ENCODE peak calls at places on chromosomes 4 and X, in six cellular contexts. One of them, this sample, is unnamed.
A peak's percentile ranks its signal among the peaks of the same experiment; 100 is the strongest.

GRCh38 chrX:115018040-115018647 is 728 bp upstream of the IL13RA2 start:
- DNase-seq in keratinocyte: no peak
- DNase-seq in transverse colon: no peak
- DNase-seq in neural progenitor cell: peak; percentile 47
- DNase-seq in A549: no peak
- DNase-seq in coronary artery: no peak
- DNase-seq in this sample: no peak

GRCh38 chrX:141175786-141176185 is 1.1 kb downstream of the LDOC1 start:
- DNase-seq in keratinocyte: no peak
- DNase-seq in neural progenitor cell: no peak
- DNase-seq in A549: no peak
- DNase-seq in transverse colon: no peak
- DNase-seq in coronary artery: no peak
- DNase-seq in this sample: no peak

GRCh38 chr4:169398294-169398693 is 127.5 kb upstream of the SH3RF1 start:
- DNase-seq in coronary artery: no peak
- DNase-seq in neural progenitor cell: no peak
- DNase-seq in A549: no peak
- DNase-seq in keratinocyte: no peak
- DNase-seq in transverse colon: no peak
- DNase-seq in this sample: no peak

GRCh38 chr4:99586747-99587146 is 12.1 kb downstream of the MTTP start:
- DNase-seq in neural progenitor cell: no peak
- DNase-seq in A549: no peak
- DNase-seq in keratinocyte: no peak
- DNase-seq in coronary artery: no peak
- DNase-seq in transverse colon: no peak
- DNase-seq in this sample: no peak

GRCh38 chr4:185925910-185926360 is 113.9 kb upstream of the SORBS2 start:
- DNase-seq in transverse colon: no peak
- DNase-seq in neural progenitor cell: peak; percentile 47
- DNase-seq in A549: no peak
- DNase-seq in coronary artery: no peak
- DNase-seq in keratinocyte: no peak
- DNase-seq in this sample: no peak

GRCh38 chrX:154131955-154132354 is 12.1 kb upstream of the OPN1LW start:
- DNase-seq in neural progenitor cell: no peak
- DNase-seq in A549: no peak
- DNase-seq in transverse colon: no peak
- DNase-seq in keratinocyte: no peak
- DNase-seq in coronary artery: no peak
- DNase-seq in this sample: no peak

GRCh38 chrX:82591421-82591820 is 916.7 kb upstream of the POU3F4 start:
- DNase-seq in coronary artery: no peak
- DNase-seq in A549: no peak
- DNase-seq in neural progenitor cell: no peak
- DNase-seq in transverse colon: no peak
- DNase-seq in keratinocyte: no peak
- DNase-seq in this sample: no peak

GRCh38 chr4:38565271-38566199 is 98.5 kb upstream of the KLF3 start:
- DNase-seq in coronary artery: no peak
- DNase-seq in A549: no peak
- DNase-seq in neural progenitor cell: no peak
- DNase-seq in transverse colon: peak; percentile 25
- DNase-seq in keratinocyte: peak; percentile 45
- DNase-seq in this sample: peak; percentile 68

GRCh38 chrX:155938132-155938531 is 57.0 kb downstream of the VAMP7 start:
- DNase-seq in transverse colon: no peak
- DNase-seq in coronary artery: no peak
- DNase-seq in A549: no peak
- DNase-seq in neural progenitor cell: no peak
- DNase-seq in keratinocyte: no peak
- DNase-seq in this sample: no peak

GRCh38 chrX:12950851-12951589 is 23.9 kb upstream of the TMSB4X start:
- DNase-seq in transverse colon: peak; percentile 63
- DNase-seq in neural progenitor cell: peak; percentile 74
- DNase-seq in keratinocyte: no peak
- DNase-seq in coronary artery: no peak
- DNase-seq in A549: peak; percentile 78
- DNase-seq in this sample: no peak

GRCh38 chr4:124940387-124940786 is 227.9 kb upstream of the ANKRD50 start:
- DNase-seq in coronary artery: no peak
- DNase-seq in transverse colon: no peak
- DNase-seq in neural progenitor cell: no peak
- DNase-seq in A549: no peak
- DNase-seq in keratinocyte: peak; percentile 73
- DNase-seq in this sample: no peak

GRCh38 chr4:185134176-185134869 is 8.7 kb upstream of the SLC25A4 start:
- DNase-seq in neural progenitor cell: peak; percentile 67
- DNase-seq in transverse colon: no peak
- DNase-seq in A549: peak; percentile 47
- DNase-seq in keratinocyte: no peak
- DNase-seq in coronary artery: no peak
- DNase-seq in this sample: peak; percentile 90

GRCh38 chrX:16114640-16115039 is 8.7 kb upstream of the GRPR start:
- DNase-seq in neural progenitor cell: no peak
- DNase-seq in A549: no peak
- DNase-seq in transverse colon: no peak
- DNase-seq in keratinocyte: no peak
- DNase-seq in coronary artery: no peak
- DNase-seq in this sample: no peak

GRCh38 chrX:119343856-119344255 is 55.3 kb upstream of the SLC25A43 start:
- DNase-seq in coronary artery: no peak
- DNase-seq in A549: no peak
- DNase-seq in neural progenitor cell: no peak
- DNase-seq in keratinocyte: no peak
- DNase-seq in transverse colon: peak; percentile 32
- DNase-seq in this sample: no peak

GRCh38 chr4:177105526-177105925 is 204.1 kb upstream of the NEIL3 start:
- DNase-seq in keratinocyte: no peak
- DNase-seq in transverse colon: no peak
- DNase-seq in A549: no peak
- DNase-seq in neural progenitor cell: no peak
- DNase-seq in coronary artery: no peak
- DNase-seq in this sample: no peak

GRCh38 chrX:48649109-48649508 is 34.5 kb upstream of the WAS start:
- DNase-seq in transverse colon: no peak
- DNase-seq in coronary artery: no peak
- DNase-seq in A549: no peak
- DNase-seq in neural progenitor cell: no peak
- DNase-seq in keratinocyte: no peak
- DNase-seq in this sample: no peak

GRCh38 chr4:127006509-127006908 is 626.2 kb upstream of the INTU start:
- DNase-seq in transverse colon: no peak
- DNase-seq in A549: no peak
- DNase-seq in keratinocyte: no peak
- DNase-seq in neural progenitor cell: no peak
- DNase-seq in coronary artery: no peak
- DNase-seq in this sample: no peak

GRCh38 chr4:77072195-77072753 is 3.5 kb downstream of the CCNI start:
- DNase-seq in A549: no peak
- DNase-seq in neural progenitor cell: no peak
- DNase-seq in keratinocyte: peak; percentile 58
- DNase-seq in transverse colon: no peak
- DNase-seq in coronary artery: no peak
- DNase-seq in this sample: no peak

GRCh38 chr4:38013461-38014366 is 53.5 kb downstream of the PTTG2 start:
- DNase-seq in coronary artery: no peak
- DNase-seq in keratinocyte: no peak
- DNase-seq in A549: no peak
- DNase-seq in neural progenitor cell: no peak
- DNase-seq in transverse colon: no peak
- DNase-seq in this sample: peak; percentile 86

GRCh38 chr4:70925899-70926635 is 23.9 kb downstream of the MOB1B start:
- DNase-seq in keratinocyte: no peak
- DNase-seq in coronary artery: no peak
- DNase-seq in transverse colon: no peak
- DNase-seq in neural progenitor cell: no peak
- DNase-seq in A549: no peak
- DNase-seq in this sample: no peak

GRCh38 chrX:4550018-4550417 is 836.6 kb upstream of the PRKX start:
- DNase-seq in coronary artery: no peak
- DNase-seq in neural progenitor cell: no peak
- DNase-seq in keratinocyte: no peak
- DNase-seq in A549: no peak
- DNase-seq in transverse colon: no peak
- DNase-seq in this sample: no peak

GRCh38 chr4:20172070-20172760 is 79.5 kb upstream of the SLIT2 start:
- DNase-seq in neural progenitor cell: no peak
- DNase-seq in A549: no peak
- DNase-seq in coronary artery: no peak
- DNase-seq in transverse colon: no peak
- DNase-seq in keratinocyte: no peak
- DNase-seq in this sample: peak; percentile 46

GRCh38 chrX:10175317-10175871 is 18.6 kb downstream of the CLCN4 start:
- DNase-seq in keratinocyte: no peak
- DNase-seq in transverse colon: no peak
- DNase-seq in neural progenitor cell: no peak
- DNase-seq in A549: no peak
- DNase-seq in coronary artery: no peak
- DNase-seq in this sample: peak; percentile 84

GRCh38 chr4:26056406-26056805 is 142.4 kb downstream of the SMIM20 start:
- DNase-seq in neural progenitor cell: no peak
- DNase-seq in keratinocyte: no peak
- DNase-seq in A549: no peak
- DNase-seq in coronary artery: no peak
- DNase-seq in transverse colon: no peak
- DNase-seq in this sample: no peak

GRCh38 chr4:54281060-54281781 is 52.1 kb downstream of the PDGFRA start:
- DNase-seq in neural progenitor cell: no peak
- DNase-seq in keratinocyte: no peak
- DNase-seq in transverse colon: peak; percentile 29
- DNase-seq in A549: no peak
- DNase-seq in coronary artery: peak; percentile 93
- DNase-seq in this sample: peak; percentile 79

GRCh38 chrX:24371391-24371972 is 11.0 kb downstream of the SUPT20HL1 start:
- DNase-seq in transverse colon: peak; percentile 60
- DNase-seq in keratinocyte: peak; percentile 11
- DNase-seq in neural progenitor cell: peak; percentile 90
- DNase-seq in coronary artery: no peak
- DNase-seq in A549: peak; percentile 37
- DNase-seq in this sample: peak; percentile 88

GRCh38 chrX:113675278-113675677 is 834.6 kb upstream of the AMOT start:
- DNase-seq in transverse colon: no peak
- DNase-seq in coronary artery: no peak
- DNase-seq in A549: no peak
- DNase-seq in keratinocyte: no peak
- DNase-seq in neural progenitor cell: no peak
- DNase-seq in this sample: no peak

GRCh38 chrX:153400146-153401132 is 711 bp downstream of the PNMA6E start:
- DNase-seq in transverse colon: peak; percentile 41
- DNase-seq in A549: peak; percentile 68
- DNase-seq in neural progenitor cell: peak; percentile 67
- DNase-seq in coronary artery: no peak
- DNase-seq in keratinocyte: no peak
- DNase-seq in this sample: peak; percentile 94

GRCh38 chr4:26150948-26151347 is 169.9 kb upstream of the RBPJ start:
- DNase-seq in neural progenitor cell: no peak
- DNase-seq in A549: no peak
- DNase-seq in keratinocyte: no peak
- DNase-seq in transverse colon: no peak
- DNase-seq in coronary artery: no peak
- DNase-seq in this sample: no peak

GRCh38 chrX:107715331-107716044 is 60.1 kb downstream of the TSC22D3 start:
- DNase-seq in neural progenitor cell: no peak
- DNase-seq in A549: no peak
- DNase-seq in transverse colon: peak; percentile 11
- DNase-seq in coronary artery: no peak
- DNase-seq in keratinocyte: no peak
- DNase-seq in this sample: no peak
- H3K27ac ChIP-seq in neural progenitor cell: no peak overlapping the region
- H3K27ac ChIP-seq in A549: peak overlapping the region; percentile 89
- H3K27ac ChIP-seq in transverse colon: peak overlapping the region; percentile 95
- H3K27ac ChIP-seq in coronary artery: peak overlapping the region; percentile 97
- H3K27ac ChIP-seq in keratinocyte: peak overlapping the region; percentile 85
- H3K27ac ChIP-seq in this sample: peak overlapping the region; percentile 84

GRCh38 chrX:31091819-31092218 is 20.0 kb upstream of the FTHL17 start:
- DNase-seq in keratinocyte: no peak
- DNase-seq in transverse colon: no peak
- DNase-seq in neural progenitor cell: no peak
- DNase-seq in A549: no peak
- DNase-seq in coronary artery: no peak
- DNase-seq in this sample: no peak

GRCh38 chrX:31098081-31098480 is 26.2 kb upstream of the FTHL17 start:
- DNase-seq in keratinocyte: no peak
- DNase-seq in A549: no peak
- DNase-seq in transverse colon: no peak
- DNase-seq in coronary artery: no peak
- DNase-seq in neural progenitor cell: no peak
- DNase-seq in this sample: no peak

GRCh38 chrX:31092476-31092875 is 20.6 kb upstream of the FTHL17 start:
- DNase-seq in keratinocyte: no peak
- DNase-seq in A549: no peak
- DNase-seq in coronary artery: no peak
- DNase-seq in neural progenitor cell: no peak
- DNase-seq in transverse colon: no peak
- DNase-seq in this sample: no peak

GRCh38 chrX:31092970-31093638 is 21.3 kb upstream of the FTHL17 start:
- DNase-seq in keratinocyte: no peak
- DNase-seq in neural progenitor cell: no peak
- DNase-seq in transverse colon: no peak
- DNase-seq in A549: no peak
- DNase-seq in coronary artery: no peak
- DNase-seq in this sample: no peak

GRCh38 chrX:31093639-31093975 is 21.8 kb upstream of the FTHL17 start:
- DNase-seq in transverse colon: no peak
- DNase-seq in keratinocyte: no peak
- DNase-seq in A549: no peak
- DNase-seq in coronary artery: no peak
- DNase-seq in neural progenitor cell: no peak
- DNase-seq in this sample: no peak
- TF ChIP-seq CTCF in transverse colon: no peak
- TF ChIP-seq CTCF in keratinocyte: no peak
- TF ChIP-seq CTCF in A549: no peak
- TF ChIP-seq CTCF in coronary artery: no peak
- TF ChIP-seq CTCF in neural progenitor cell: no peak
- TF ChIP-seq CTCF in this sample: no peak

DNA sequence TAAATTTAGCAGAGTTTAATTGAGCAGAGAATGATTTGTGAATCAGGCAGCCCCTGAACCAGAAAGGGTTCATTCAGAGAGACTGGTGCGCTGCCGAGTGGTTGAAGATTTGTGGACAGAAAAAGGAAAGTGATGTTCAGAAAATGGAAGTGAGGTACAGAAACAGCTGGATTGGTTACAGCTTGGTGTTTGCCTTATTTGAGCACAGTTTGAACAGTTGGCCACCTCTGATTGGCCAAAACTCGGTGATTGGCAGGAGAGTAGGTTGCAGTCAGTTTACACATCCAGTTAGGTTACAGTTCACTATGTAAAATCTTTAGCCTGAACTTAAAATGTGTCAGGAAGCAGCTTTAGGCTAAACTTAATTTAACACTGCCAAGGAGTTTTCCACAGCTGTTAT is 14.9 kb downstream of the MID1IP1 start:
- DNase-seq in A549: no peak
- DNase-seq in neural progenitor cell: no peak
- DNase-seq in keratinocyte: no peak
- DNase-seq in transverse colon: no peak
- DNase-seq in coronary artery: no peak
- DNase-seq in this sample: no peak
- H3K27ac ChIP-seq in A549: no peak overlapping the region
- H3K27ac ChIP-seq in neural progenitor cell: no peak overlapping the region
- H3K27ac ChIP-seq in keratinocyte: no peak overlapping the region
- H3K27ac ChIP-seq in transverse colon: peak overlapping the region; percentile 72
- H3K27ac ChIP-seq in coronary artery: peak overlapping the region; percentile 1
- H3K27ac ChIP-seq in this sample: no peak overlapping the region

GRCh38 chr4:46274717-46275116 is 115.2 kb downstream of the GABRA2 start:
- DNase-seq in transverse colon: no peak
- DNase-seq in coronary artery: no peak
- DNase-seq in keratinocyte: no peak
- DNase-seq in A549: no peak
- DNase-seq in neural progenitor cell: peak; percentile 16
- DNase-seq in this sample: no peak
- TF ChIP-seq CTCF in transverse colon: no peak
- TF ChIP-seq CTCF in coronary artery: no peak
- TF ChIP-seq CTCF in keratinocyte: peak; percentile 20
- TF ChIP-seq CTCF in A549: no peak
- TF ChIP-seq CTCF in neural progenitor cell: peak; percentile 62
- TF ChIP-seq CTCF in this sample: no peak